ENCODE peak calls at places on chromosomes 3 and 15, in five cellular contexts. J is NCI-H748 treated with DMSO at 0.1 percent for 48 hours, U is NCI-H226, R is putamen, Z is skeletal muscle cell. O is an unnamed sample.

GRCh38 chr15:45393851-45394250 is 15.5 kb upstream of the GATM start:
- DNase-seq in R (no peak), Z (no peak), J (no peak), U (peak), O (no peak)

GRCh38 chr3:40387001-40387894 is at the start of gene ENTPD3:
- DNase-seq in U (no peak), Z (no peak), J (peak), R (no peak), O (no peak)

GRCh38 chr15:55858661-55859060 is 115.7 kb upstream of the PRTG start:
- DNase-seq in R (no peak), Z (peak), U (peak), J (no peak), O (no peak)

GRCh38 chr15:89409184-89409992 is 74.8 kb upstream of the POLG start:
- DNase-seq in R (no peak), J (no peak), Z (no peak), U (no peak), O (no peak)

GRCh38 chr15:64858136-64858535 is 16.4 kb downstream of the PLEKHO2 start:
- DNase-seq in J (no peak), U (no peak), R (no peak), Z (no peak), O (no peak)

GRCh38 chr3:143443851-143444331 is 324.3 kb downstream of the CHST2 start:
- DNase-seq in R (peak), J (no peak), Z (peak), U (peak), O (peak)

GRCh38 chr3:123388050-123388449 is 60.8 kb downstream of the ADCY5 start:
- DNase-seq in R (no peak), J (no peak), Z (no peak), U (no peak), O (no peak)

GRCh38 chr15:71306538-71306937 is 191.3 kb downstream of the THSD4 start:
- DNase-seq in J (no peak), R (no peak), U (no peak), Z (no peak), O (no peak)

GRCh38 chr15:90851114-90851513 is 17.3 kb upstream of the FURIN start:
- DNase-seq in Z (no peak), J (no peak), U (no peak), R (no peak), O (no peak)

GRCh38 chr3:22729981-22730380 is 473.1 kb upstream of the UBE2E2 start:
- DNase-seq in U (no peak), Z (no peak), R (no peak), J (no peak), O (no peak)

GRCh38 chr15:69395991-69396390 is 18.2 kb upstream of the KIF23 start:
- DNase-seq in J (no peak), U (no peak), Z (no peak), R (no peak), O (no peak)

GRCh38 chr3:80771085-80771484 is 990.4 kb downstream of the GBE1 start:
- DNase-seq in J (peak), U (no peak), Z (no peak), R (no peak), O (no peak)

GRCh38 chr3:51434746-51435323 is 43.8 kb downstream of the RBM15B start:
- DNase-seq in Z (peak), R (peak), J (no peak), U (peak), O (peak)